ENCODE peak calls at places on chromosomes 1 and 21, in nine cellular contexts. Z is adrenal gland; W is pons; T is stimulated activated CD4-positive, alpha-beta T cell treated with anti-CD3 and anti-CD28 coated beads, Interleukin-1b, Interleukin-23, amount 100 ng/mL, for 24 hours; X is tibial artery; S is stimulated activated naive B cell treated with anti-CD40 and anti-IgM and Interleukin-4, amounts not matched to agents 10 μg/mL and 1 μg/mL and 100 μg/mL, for 72 hours; I is activated gamma-delta T cell treated with Interleukin-2 at 50 U/mL for 16 hours; D is AG09319; M is glutamatergic neuron. E is an unnamed sample.

GRCh38 chr1:224182866-224183590 is at the start of gene DEGS1:
- DNase-seq in Z (peak), W (peak), T (peak), X (peak), S (peak), I (peak), D (no peak), M (peak), E (peak)

GRCh38 chr21:28336299-28336698 is 656.4 kb downstream of the LTN1 start:
- DNase-seq in Z (peak), W (peak), T (no peak), X (no peak), S (no peak), I (no peak), D (peak), M (no peak), E (no peak)

GRCh38 chr1:172906778-172907592 is 143.8 kb downstream of the TNFSF18 start:
- DNase-seq in Z (peak), W (no peak), T (no peak), X (no peak), S (no peak), I (no peak), D (no peak), M (no peak), E (no peak)

GRCh38 chr21:38352536-38353219 is 95.9 kb downstream of the KCNJ15 start:
- DNase-seq in Z (peak), W (peak), T (peak), X (peak), S (no peak), I (no peak), D (peak), M (peak), E (no peak)

GRCh38 chr1:31306278-31306677 is 9.4 kb downstream of the ZCCHC17 start:
- DNase-seq in Z (no peak), W (no peak), T (no peak), X (no peak), S (no peak), I (no peak), D (peak), M (no peak), E (no peak)

GRCh38 chr1:243312962-243313634 is 57.3 kb downstream of the SDCCAG8 start:
- DNase-seq in Z (no peak), W (peak), T (no peak), X (no peak), S (no peak), I (no peak), D (no peak), M (no peak), E (no peak)

GRCh38 chr1:84768634-84769033 is 78.4 kb upstream of the SSX2IP start:
- DNase-seq in Z (no peak), W (no peak), T (no peak), X (no peak), S (no peak), I (no peak), D (no peak), M (no peak), E (no peak)

GRCh38 chr1:200429221-200429751 is 19.4 kb upstream of the ZNF281 start:
- DNase-seq in Z (no peak), W (no peak), T (no peak), X (no peak), S (no peak), I (no peak), D (no peak), M (no peak), E (no peak)

GRCh38 chr1:236524142-236524891 is 535 bp downstream of the LGALS8 start:
- DNase-seq in Z (peak), W (peak), T (peak), X (no peak), S (peak), I (peak), D (peak), M (peak), E (peak)

GRCh38 chr1:214019499-214019898 is 31.7 kb downstream of the PROX1 start:
- DNase-seq in Z (no peak), W (peak), T (no peak), X (no peak), S (no peak), I (no peak), D (no peak), M (no peak), E (no peak)

GRCh38 chr1:184866991-184867788 is 107.1 kb downstream of the NIBAN1 start:
- DNase-seq in Z (no peak), W (no peak), T (no peak), X (no peak), S (peak), I (peak), D (peak), M (no peak), E (peak)

GRCh38 chr1:235971020-235971419 is 93.9 kb downstream of the NID1 start:
- DNase-seq in Z (no peak), W (no peak), T (no peak), X (no peak), S (no peak), I (no peak), D (no peak), M (no peak), E (no peak)

GRCh38 chr1:2480236-2480985 is 4.3 kb downstream of the PLCH2 start:
- DNase-seq in Z (no peak), W (no peak), T (no peak), X (no peak), S (no peak), I (no peak), D (no peak), M (no peak), E (no peak)

E was measured in effector memory CD4-positive, alpha-beta T cell.